ENCODE peak calls at places on chromosomes 5 and 9, in six cellular contexts. U is IMR-90, K is neuronal stem cell, X is mesenchymal stem cell, Y is trophoblast cell, L is H1. J is an unnamed sample.
A peak's percentile ranks its signal among the peaks of the same experiment; 100 is the strongest.

GRCh38 chr9:85185486-85186217 is 516.1 kb downstream of the NTRK2 start:
- DNase-seq in U (no peak), K (no peak), X (no peak), Y (no peak), L (no peak), J (no peak)

GRCh38 chr5:32173394-32174010 is 617 bp downstream of the GOLPH3 start:
- DNase-seq in U (peak; percentile 52), K (no peak), X (peak; percentile 67), Y (peak; percentile 79), L (no peak), J (peak; percentile 70)

GRCh38 chr5:75551471-75551870 is 39.8 kb downstream of the POLK start:
- DNase-seq in U (peak; percentile 70), K (no peak), X (no peak), Y (no peak), L (no peak), J (no peak)

GRCh38 chr9:3719286-3719685 is 193.5 kb upstream of the RFX3 start:
- DNase-seq in U (no peak), K (no peak), X (no peak), Y (no peak), L (no peak), J (no peak)

GRCh38 chr9:107137495-107138202 is 145.4 kb upstream of the RAD23B start:
- DNase-seq in U (peak; percentile 33), K (no peak), X (peak; percentile 49), Y (no peak), L (no peak), J (no peak)

GRCh38 chr5:56202483-56202882 is 30.6 kb downstream of the ANKRD55 start:
- DNase-seq in U (peak; percentile 43), K (no peak), X (peak; percentile 63), Y (no peak), L (no peak), J (no peak)

GRCh38 chr5:125874717-125875116 is 548.5 kb upstream of the GRAMD2B start:
- DNase-seq in U (no peak), K (no peak), X (no peak), Y (no peak), L (no peak), J (no peak)

GRCh38 chr9:93265301-93265971 is 81.5 kb downstream of the WNK2 start:
- DNase-seq in U (no peak), K (no peak), X (no peak), Y (no peak), L (no peak), J (no peak)

GRCh38 chr5:82107277-82107676 is 135.5 kb downstream of the ATG10 start:
- DNase-seq in U (peak; percentile 19), K (no peak), X (peak; percentile 54), Y (no peak), L (no peak), J (no peak)

GRCh38 chr5:123107343-123108240 is 18.6 kb downstream of the PRDM6 start:
- DNase-seq in U (no peak), K (no peak), X (no peak), Y (no peak), L (no peak), J (no peak)

GRCh38 chr9:110426052-110426709 is 88.5 kb upstream of the TXNDC8 start:
- DNase-seq in U (peak; percentile 44), K (no peak), X (peak; percentile 32), Y (no peak), L (no peak), J (no peak)

GRCh38 chr9:7676757-7677156 is 122.8 kb downstream of the DMAC1 start:
- DNase-seq in U (no peak), K (no peak), X (no peak), Y (no peak), L (no peak), J (no peak)

GRCh38 chr9:126860077-126860756 is at the start of gene ZBTB34:
- DNase-seq in U (peak; percentile 24), K (peak; percentile 73), X (peak; percentile 54), Y (peak; percentile 34), L (peak; percentile 9), J (peak; percentile 76)

GRCh38 chr9:16236326-16236725 is 634.1 kb downstream of the BNC2 start:
- DNase-seq in U (peak; percentile 97), K (no peak), X (no peak), Y (no peak), L (no peak), J (no peak)

GRCh38 chr5:119551819-119552218 is 77.5 kb upstream of the FAM170A start:
- DNase-seq in U (no peak), K (no peak), X (no peak), Y (no peak), L (no peak), J (no peak)

GRCh38 chr5:102511666-102512065 is 12.9 kb upstream of the SLCO6A1 start:
- DNase-seq in U (no peak), K (no peak), X (peak; percentile 26), Y (no peak), L (no peak), J (no peak)

GRCh38 chr5:23428705-23429104 is 78.7 kb upstream of the PRDM9 start:
- DNase-seq in U (no peak), K (no peak), X (no peak), Y (no peak), L (no peak), J (no peak)

GRCh38 chr5:3155029-3155428 is 403.6 kb upstream of the IRX2 start:
- DNase-seq in U (no peak), K (no peak), X (no peak), Y (no peak), L (no peak), J (no peak)

GRCh38 chr9:124149992-124150391 is 107.8 kb upstream of the NEK6 start:
- DNase-seq in U (peak; percentile 26), K (no peak), X (peak; percentile 38), Y (no peak), L (no peak), J (no peak)

GRCh38 chr5:81241001-81241400 is 7.9 kb downstream of the CKMT2 start:
- DNase-seq in U (no peak), K (no peak), X (no peak), Y (no peak), L (no peak), J (no peak)

GRCh38 chr9:131409458-131409992 is 15.6 kb downstream of the PRRC2B start:
- DNase-seq in U (no peak), K (no peak), X (no peak), Y (no peak), L (no peak), J (no peak)
- H3K4me1 ChIP-seq in U (peaks cover 42% of the 10 kb centered on the region), K (peaks cover 32% of the 10 kb centered on the region), X (peaks cover 38% of the 10 kb centered on the region), Y (peaks cover 33% of the 10 kb centered on the region), L (peaks cover 37% of the 10 kb centered on the region), J (peaks cover 27% of the 10 kb centered on the region)

DNA sequence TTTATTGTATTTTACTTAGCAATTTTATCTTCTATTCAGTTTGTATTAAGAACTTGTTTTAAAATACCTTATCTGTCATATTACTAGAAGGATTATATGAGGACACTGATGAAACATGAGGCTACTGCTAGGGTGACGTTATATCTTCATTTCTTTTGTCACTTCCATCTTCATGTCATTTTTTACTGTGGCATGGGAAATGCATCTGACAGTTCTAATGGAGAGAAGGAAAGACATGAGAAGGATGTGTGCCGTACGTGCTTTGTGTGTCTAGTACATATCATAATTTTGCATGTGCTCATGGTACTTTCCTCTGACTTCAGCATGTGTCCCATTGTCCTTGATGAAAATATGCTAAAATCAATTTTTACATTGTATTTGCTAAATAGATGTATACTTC is 258.2 kb downstream of the PTPRD start:
- DNase-seq in U (no peak), K (no peak), X (no peak), Y (no peak), L (no peak), J (no peak)
- H4K91ac ChIP-seq in U (no peak overlapping the region), K (no peak overlapping the region), X (no peak overlapping the region), Y (no peak overlapping the region), L (no peak overlapping the region), J (no peak overlapping the region)

GRCh38 chr5:180797256-180798192 is 5.1 kb downstream of the MGAT1 start:
- DNase-seq in U (no peak), K (no peak), X (no peak), Y (no peak), L (no peak), J (no peak)
- H3K4me1 ChIP-seq in U (peaks cover 30% of the 10 kb centered on the region), K (peaks cover 5% of the 10 kb centered on the region), X (peaks cover 39% of the 10 kb centered on the region), Y (peaks cover 25% of the 10 kb centered on the region), L (peaks cover 4% of the 10 kb centered on the region), J (peaks cover 2% of the 10 kb centered on the region)

GRCh38 chr5:143192191-143192880 is 211.2 kb downstream of the NR3C1 start:
- DNase-seq in U (no peak), K (no peak), X (no peak), Y (no peak), L (no peak), J (no peak)
- H4K91ac ChIP-seq in U (no peak overlapping the region), K (no peak overlapping the region), X (no peak overlapping the region), Y (no peak overlapping the region), L (no peak overlapping the region), J (no peak overlapping the region)

GRCh38 chr5:57442080-57442839 is 40.4 kb downstream of the ACTBL2 start:
- DNase-seq in U (peak; percentile 95), K (no peak), X (peak; percentile 79), Y (no peak), L (no peak), J (no peak)

GRCh38 chr5:57438162-57438561 is 44.4 kb downstream of the ACTBL2 start:
- DNase-seq in U (peak; percentile 87), K (no peak), X (peak; percentile 65), Y (no peak), L (no peak), J (no peak)

GRCh38 chr5:57439601-57440000 is 43.0 kb downstream of the ACTBL2 start:
- DNase-seq in U (no peak), K (no peak), X (no peak), Y (no peak), L (no peak), J (no peak)

GRCh38 chr5:57445006-57445714 is 37.5 kb downstream of the ACTBL2 start:
- DNase-seq in U (no peak), K (no peak), X (peak; percentile 71), Y (no peak), L (no peak), J (no peak)

DNA sequence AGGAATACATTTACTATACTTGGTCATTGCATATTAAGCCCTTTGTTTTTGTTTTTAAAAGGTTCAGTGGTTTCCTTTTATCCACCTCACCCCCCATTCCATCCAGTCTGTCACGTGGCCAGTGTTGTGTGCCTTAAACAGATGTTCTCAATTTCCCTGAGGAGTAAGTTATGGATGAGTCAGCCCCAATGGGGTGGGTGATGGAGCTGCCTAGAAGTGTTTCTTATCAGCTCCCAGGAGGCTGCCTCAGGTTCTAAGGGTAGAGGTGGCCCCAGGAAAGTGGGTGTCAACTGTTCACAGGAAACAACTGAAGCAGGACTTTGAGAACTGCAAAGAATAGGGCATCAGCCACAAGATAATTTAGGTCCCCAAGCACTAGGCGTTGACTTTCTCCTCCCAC is 41.1 kb downstream of the ACTBL2 start:
- DNase-seq in U (peak; percentile 99), K (no peak), X (peak; percentile 89), Y (no peak), L (no peak), J (no peak)
- H3K4me1 ChIP-seq in U (peaks cover 38% of the 10 kb centered on the region), K (no peaks in the 10 kb centered on the region), X (peaks cover 11% of the 10 kb centered on the region), Y (peaks cover 7% of the 10 kb centered on the region), L (no peaks in the 10 kb centered on the region), J (no peaks in the 10 kb centered on the region)

DNA sequence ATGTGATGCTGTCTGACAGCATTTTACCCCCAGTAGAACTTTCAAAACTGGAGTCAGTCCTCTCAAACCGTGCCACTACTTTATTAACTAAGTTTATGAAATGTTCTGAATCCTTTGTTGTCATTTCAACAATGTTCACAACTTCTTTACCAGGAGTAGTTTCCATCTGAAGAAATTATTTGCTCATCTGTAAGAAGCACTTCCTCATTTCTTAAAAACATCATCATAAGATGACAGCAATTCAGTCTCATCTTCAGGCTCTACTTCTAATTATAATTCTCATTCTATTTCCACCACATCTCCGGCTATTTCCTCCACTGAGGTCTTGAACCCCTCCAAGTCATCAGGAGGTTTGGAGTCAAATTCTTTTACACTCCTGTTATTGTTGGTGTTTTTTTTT is 2.3 kb upstream of the TAS2R1 start:
- DNase-seq in U (no peak), K (no peak), X (no peak), Y (no peak), L (no peak), J (no peak)
- H4K91ac ChIP-seq in U (no peak overlapping the region), K (no peak overlapping the region), X (no peak overlapping the region), Y (no peak overlapping the region), L (no peak overlapping the region), J (no peak overlapping the region)

GRCh38 chr5:14213813-14214585 is 70.9 kb downstream of the TRIO start:
- DNase-seq in U (no peak), K (no peak), X (no peak), Y (no peak), L (no peak), J (no peak)
- H3K4me1 ChIP-seq in U (peaks cover 54% of the 10 kb centered on the region), K (peaks cover 17% of the 10 kb centered on the region), X (peaks cover 31% of the 10 kb centered on the region), Y (peaks cover 17% of the 10 kb centered on the region), L (peaks cover 26% of the 10 kb centered on the region), J (peaks cover 13% of the 10 kb centered on the region)

J was measured in H9.